ENCODE peak calls at places on chromosomes 11 and 22, in eight cellular contexts. R is heart left ventricle, J is adrenal gland, A is spleen, V is mucosa of descending colon, M is HepG2, Z is SJSA1, O is Peyer's patch. W is an unnamed sample.

GRCh38 chr22:46828323-46829139 is 66.1 kb downstream of the TBC1D22A start:
- DNase-seq in A (no peak), O (no peak), M (no peak), R (no peak), J (no peak), V (no peak), Z (no peak), W (no peak)

GRCh38 chr22:44587004-44587793 is 89.2 kb upstream of the RTL6 start:
- DNase-seq in A (peak; percentile 51), M (no peak), Z (no peak), O (no peak), R (no peak), V (no peak), J (no peak), W (peak; percentile 61)

GRCh38 chr22:46069518-46070214 is 80.7 kb upstream of the PPARA start:
- DNase-seq in A (peak; percentile 89), Z (peak; percentile 92), J (peak; percentile 95), M (no peak), V (peak; percentile 97), R (peak; percentile 88), O (peak; percentile 91), W (peak; percentile 95)

GRCh38 chr11:18700375-18700774 is 1.8 kb downstream of the TMEM86A start:
- DNase-seq in R (no peak), Z (no peak), A (no peak), V (no peak), J (no peak), O (no peak), M (no peak), W (peak; percentile 96)

GRCh38 chr22:29308148-29308790 is 1.8 kb downstream of the GAS2L1 start:
- DNase-seq in M (no peak), J (peak; percentile 39), Z (no peak), A (no peak), V (no peak), O (peak; percentile 47), R (no peak), W (no peak)

GRCh38 chr22:22773979-22774738 is 113.5 kb upstream of the IGLL5 start:
- DNase-seq in R (no peak), M (no peak), J (no peak), V (no peak), O (no peak), Z (no peak), A (no peak), W (no peak)

GRCh38 chr11:94934362-94934761 is 39.0 kb downstream of the CWC15 start:
- DNase-seq in O (no peak), A (no peak), M (no peak), Z (no peak), V (no peak), R (no peak), J (no peak), W (peak; percentile 17)

GRCh38 chr11:96101146-96101545 is 177.2 kb upstream of the MTMR2 start:
- DNase-seq in V (no peak), M (no peak), A (no peak), R (no peak), O (no peak), J (no peak), Z (no peak), W (no peak)

GRCh38 chr22:40387758-40388157 is 17.4 kb downstream of the SGSM3 start:
- DNase-seq in R (no peak), M (peak; percentile 55), J (no peak), Z (no peak), V (peak; percentile 64), O (peak; percentile 56), A (no peak), W (no peak)

GRCh38 chr11:72932132-72932570 is 117.9 kb downstream of the ATG16L2 start:
- DNase-seq in A (no peak), J (no peak), Z (no peak), O (no peak), V (no peak), M (no peak), R (no peak), W (no peak)

DNA sequence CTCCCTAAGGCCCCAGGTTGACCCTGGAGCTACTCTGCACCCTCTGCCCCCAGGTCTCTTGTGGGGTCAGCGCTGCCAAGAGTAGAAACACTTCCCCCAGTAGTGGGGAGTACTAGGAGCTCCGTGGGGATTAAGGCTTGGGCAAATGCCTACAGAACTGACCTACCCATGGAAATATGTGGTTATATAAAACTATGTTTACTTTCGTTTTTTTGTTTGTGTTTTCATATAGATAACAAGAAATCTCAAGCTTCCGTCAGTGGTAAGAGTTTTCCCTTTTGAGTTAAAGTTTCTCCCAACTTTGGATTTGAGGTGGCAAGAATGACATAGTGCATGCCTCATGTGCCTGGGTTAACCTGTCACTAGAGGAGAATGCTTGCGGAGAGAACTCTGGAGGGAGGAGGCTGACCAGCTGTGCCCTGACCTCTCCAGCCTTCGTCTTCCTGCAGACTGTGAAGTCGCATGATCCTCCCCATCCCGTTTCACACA is 45.5 kb downstream of the MED15 start:
- DNase-seq in V (peak; percentile 32), A (peak; percentile 74), R (no peak), Z (no peak), J (no peak), M (peak; percentile 84), O (no peak), W (no peak)
- H3K4me1 ChIP-seq in V (peaks cover 50% of the 10 kb centered on the region), A (peaks cover 89% of the 10 kb centered on the region), R (peaks cover 31% of the 10 kb centered on the region), Z (peaks cover 21% of the 10 kb centered on the region), J (peaks cover 72% of the 10 kb centered on the region), M (peaks cover 43% of the 10 kb centered on the region), O (peaks cover 19% of the 10 kb centered on the region), W (no peaks in the 10 kb centered on the region)

GRCh38 chr11:128608732-128609131 is 21.4 kb upstream of the ETS1 start:
- DNase-seq in J (no peak), A (no peak), O (no peak), R (no peak), V (no peak), M (no peak), Z (no peak), W (no peak)

GRCh38 chr11:128610765-128611617 is 23.6 kb upstream of the ETS1 start:
- DNase-seq in Z (no peak), O (peak; percentile 91), J (no peak), A (peak; percentile 94), R (no peak), M (no peak), V (peak; percentile 44), W (no peak)

GRCh38 chr11:128604723-128605122 is 17.4 kb upstream of the ETS1 start:
- DNase-seq in M (no peak), R (no peak), O (no peak), J (no peak), Z (no peak), A (no peak), V (no peak), W (no peak)

GRCh38 chr11:128603752-128604472 is 16.6 kb upstream of the ETS1 start:
- DNase-seq in V (no peak), J (no peak), A (no peak), Z (no peak), R (no peak), M (no peak), O (no peak), W (no peak)

GRCh38 chr11:128607819-128608218 is 20.5 kb upstream of the ETS1 start:
- DNase-seq in Z (no peak), M (no peak), J (no peak), A (no peak), R (no peak), V (no peak), O (no peak), W (no peak)
- H3K4me1 ChIP-seq in Z (no peaks in the 10 kb centered on the region), M (no peaks in the 10 kb centered on the region), J (peaks cover 4% of the 10 kb centered on the region), A (peaks cover 35% of the 10 kb centered on the region), R (peaks cover 20% of the 10 kb centered on the region), V (no peaks in the 10 kb centered on the region), O (peaks cover 20% of the 10 kb centered on the region), W (no peaks in the 10 kb centered on the region)

GRCh38 chr11:64729851-64730382 is 6.9 kb upstream of the NRXN2 start:
- DNase-seq in V (peak; percentile 71), A (no peak), M (no peak), R (no peak), Z (no peak), O (peak; percentile 69), J (peak; percentile 44), W (no peak)
- H3K4me1 ChIP-seq in V (no peaks in the 10 kb centered on the region), A (no peaks in the 10 kb centered on the region), M (peaks cover 17% of the 10 kb centered on the region), R (peaks cover 4% of the 10 kb centered on the region), Z (no peaks in the 10 kb centered on the region), O (no peaks in the 10 kb centered on the region), J (no peaks in the 10 kb centered on the region), W (no peaks in the 10 kb centered on the region)

DNA sequence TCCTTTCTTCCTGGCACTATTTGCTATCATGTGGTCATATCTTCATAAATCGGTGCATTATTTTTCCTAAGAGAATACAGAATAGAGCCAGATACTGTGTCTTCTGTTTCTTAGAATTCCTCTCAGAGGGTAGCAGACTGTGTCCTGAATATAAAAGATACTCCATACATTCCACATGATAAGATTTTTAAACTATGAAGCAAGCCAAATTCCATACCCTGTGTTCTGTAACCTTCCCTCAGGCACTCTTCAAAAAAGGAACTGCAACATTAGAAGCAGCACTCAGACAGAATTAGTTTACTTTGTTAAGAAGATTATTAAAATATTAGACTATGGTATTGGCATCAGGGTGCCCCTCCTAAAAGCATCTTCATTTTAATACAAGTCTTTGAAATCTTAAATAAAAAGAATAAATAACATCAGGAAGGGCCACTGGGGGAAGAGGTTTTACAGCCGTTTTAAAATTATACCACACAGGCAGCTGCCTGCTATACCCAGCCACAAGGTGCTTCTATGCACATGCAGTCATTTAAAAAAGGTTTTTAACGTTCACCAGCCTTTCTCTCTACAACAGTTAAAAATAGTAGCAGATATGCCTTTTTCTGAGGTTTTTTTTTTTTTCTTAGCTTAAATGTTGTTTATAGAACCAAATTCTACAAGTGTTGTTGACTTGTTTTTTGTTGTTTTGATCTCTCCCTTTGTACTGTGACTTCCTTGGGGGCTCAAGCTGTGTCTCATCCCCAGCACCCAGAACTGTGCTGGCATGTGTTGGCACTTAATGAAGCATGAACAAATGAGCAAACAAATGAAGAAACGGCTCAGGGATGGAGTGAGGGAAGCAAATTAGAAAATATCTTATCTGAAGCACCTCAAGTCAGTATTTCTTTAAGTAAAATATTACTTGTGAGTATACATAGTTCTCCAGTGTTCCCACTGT is 54.7 kb upstream of the CCDC89 start:
- DNase-seq in V (no peak), O (no peak), A (no peak), Z (no peak), M (no peak), J (no peak), R (no peak), W (no peak)
- H3K4me1 ChIP-seq in V (peaks cover 24% of the 10 kb centered on the region), O (no peaks in the 10 kb centered on the region), A (peaks cover 5% of the 10 kb centered on the region), Z (no peaks in the 10 kb centered on the region), M (no peaks in the 10 kb centered on the region), J (peaks cover 13% of the 10 kb centered on the region), R (peaks cover 7% of the 10 kb centered on the region), W (peaks cover 17% of the 10 kb centered on the region)

DNA sequence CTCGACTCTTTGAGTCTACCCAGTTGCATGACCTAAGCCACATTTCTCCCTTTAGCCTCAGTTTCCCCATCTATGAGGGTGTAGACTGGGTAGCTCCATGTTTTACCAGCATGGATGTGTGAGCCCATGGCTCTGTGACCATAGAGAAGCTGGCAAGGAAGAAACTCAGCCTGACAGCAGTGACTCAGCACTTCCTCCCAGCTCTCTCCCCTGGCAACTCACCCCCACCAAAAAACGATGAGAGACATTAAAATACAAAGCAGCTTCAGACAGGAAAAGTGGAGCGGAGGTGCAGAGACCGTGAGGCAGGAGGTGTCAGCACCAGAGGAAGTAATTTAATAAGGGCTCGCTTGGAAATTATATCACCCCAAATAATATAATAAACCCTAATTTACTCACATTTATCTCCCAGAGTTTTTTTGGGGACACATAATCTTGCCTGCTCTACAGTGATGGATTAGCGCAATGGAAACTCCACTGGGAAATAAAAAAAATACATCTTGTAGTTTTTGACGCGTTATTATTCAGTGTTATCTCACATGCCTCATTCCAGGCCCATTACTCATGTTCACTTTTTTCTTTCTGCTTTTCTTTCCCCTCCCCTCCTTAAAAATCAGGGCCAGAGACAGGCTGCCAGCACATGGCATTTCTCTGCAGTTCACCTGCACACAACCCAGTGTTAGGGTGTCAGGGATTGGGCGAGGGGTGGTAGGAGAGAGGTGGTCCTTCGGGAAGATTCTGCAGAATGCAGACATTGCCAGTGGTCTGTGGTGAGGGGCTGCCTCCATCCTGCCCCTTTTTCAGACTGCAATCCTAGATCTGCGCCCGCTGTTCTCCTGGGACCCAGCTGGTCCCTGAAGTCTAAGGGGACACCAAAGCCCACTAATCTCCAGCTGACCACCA is 170.8 kb downstream of the BUD13 start:
- DNase-seq in V (no peak), M (no peak), Z (no peak), O (no peak), A (peak; percentile 13), R (no peak), J (no peak), W (no peak)
- H3K4me1 ChIP-seq in V (no peaks in the 10 kb centered on the region), M (no peaks in the 10 kb centered on the region), Z (no peaks in the 10 kb centered on the region), O (no peaks in the 10 kb centered on the region), A (no peaks in the 10 kb centered on the region), R (no peaks in the 10 kb centered on the region), J (peaks cover 8% of the 10 kb centered on the region), W (no peaks in the 10 kb centered on the region)